ENCODE peak calls at places on chromosome 7, in four cellular contexts. One of them, this sample, is unnamed.

GRCh38 chr7:47622946-47623640 is 41.2 kb upstream of the TNS3 start:
- DNase-seq in EH: peak
- DNase-seq in stimulated activated CD4-positive, alpha-beta T cell treated with anti-CD3 and anti-CD28 coated beads, Interleukin-1b, Interleukin-23, amount 100 ng/mL, for 4 hours: no peak
- DNase-seq in MV-4-11: no peak
- DNase-seq in this sample: no peak

GRCh38 chr7:70782729-70783290 is 349.1 kb upstream of the GALNT17 start:
- DNase-seq in EH: no peak
- DNase-seq in stimulated activated CD4-positive, alpha-beta T cell treated with anti-CD3 and anti-CD28 coated beads, Interleukin-1b, Interleukin-23, amount 100 ng/mL, for 4 hours: no peak
- DNase-seq in MV-4-11: no peak
- DNase-seq in this sample: no peak

GRCh38 chr7:140212100-140212881 is 35.5 kb upstream of the KDM7A start:
- DNase-seq in EH: no peak
- DNase-seq in stimulated activated CD4-positive, alpha-beta T cell treated with anti-CD3 and anti-CD28 coated beads, Interleukin-1b, Interleukin-23, amount 100 ng/mL, for 4 hours: no peak
- DNase-seq in MV-4-11: no peak
- DNase-seq in this sample: no peak

GRCh38 chr7:76278540-76278939 is 23.9 kb upstream of the HSPB1 start:
- DNase-seq in EH: peak
- DNase-seq in stimulated activated CD4-positive, alpha-beta T cell treated with anti-CD3 and anti-CD28 coated beads, Interleukin-1b, Interleukin-23, amount 100 ng/mL, for 4 hours: no peak
- DNase-seq in MV-4-11: no peak
- DNase-seq in this sample: no peak

GRCh38 chr7:96723622-96724021 is 14.0 kb upstream of the SEM1 start:
- DNase-seq in EH: no peak
- DNase-seq in stimulated activated CD4-positive, alpha-beta T cell treated with anti-CD3 and anti-CD28 coated beads, Interleukin-1b, Interleukin-23, amount 100 ng/mL, for 4 hours: no peak
- DNase-seq in MV-4-11: no peak
- DNase-seq in this sample: no peak

GRCh38 chr7:53383131-53383530 is 347.7 kb downstream of the POM121L12 start:
- DNase-seq in EH: no peak
- DNase-seq in stimulated activated CD4-positive, alpha-beta T cell treated with anti-CD3 and anti-CD28 coated beads, Interleukin-1b, Interleukin-23, amount 100 ng/mL, for 4 hours: no peak
- DNase-seq in MV-4-11: no peak
- DNase-seq in this sample: no peak

GRCh38 chr7:107703872-107704271 is 40.1 kb upstream of the CBLL1 start:
- DNase-seq in EH: no peak
- DNase-seq in stimulated activated CD4-positive, alpha-beta T cell treated with anti-CD3 and anti-CD28 coated beads, Interleukin-1b, Interleukin-23, amount 100 ng/mL, for 4 hours: no peak
- DNase-seq in MV-4-11: no peak
- DNase-seq in this sample: no peak

GRCh38 chr7:150875791-150876190 is 23.5 kb downstream of the AOC1 start:
- DNase-seq in EH: no peak
- DNase-seq in stimulated activated CD4-positive, alpha-beta T cell treated with anti-CD3 and anti-CD28 coated beads, Interleukin-1b, Interleukin-23, amount 100 ng/mL, for 4 hours: no peak
- DNase-seq in MV-4-11: peak
- DNase-seq in this sample: no peak

GRCh38 chr7:1533569-1534329 is 3.2 kb downstream of the MAFK start:
- DNase-seq in EH: peak
- DNase-seq in stimulated activated CD4-positive, alpha-beta T cell treated with anti-CD3 and anti-CD28 coated beads, Interleukin-1b, Interleukin-23, amount 100 ng/mL, for 4 hours: no peak
- DNase-seq in MV-4-11: peak
- DNase-seq in this sample: no peak

GRCh38 chr7:142796501-142797341 is 26.0 kb downstream of the PRSS2 start:
- DNase-seq in EH: no peak
- DNase-seq in stimulated activated CD4-positive, alpha-beta T cell treated with anti-CD3 and anti-CD28 coated beads, Interleukin-1b, Interleukin-23, amount 100 ng/mL, for 4 hours: no peak
- DNase-seq in MV-4-11: no peak
- DNase-seq in this sample: no peak

GRCh38 chr7:122521767-122522166 is 177.2 kb downstream of the RNF133 start:
- DNase-seq in EH: no peak
- DNase-seq in stimulated activated CD4-positive, alpha-beta T cell treated with anti-CD3 and anti-CD28 coated beads, Interleukin-1b, Interleukin-23, amount 100 ng/mL, for 4 hours: no peak
- DNase-seq in MV-4-11: no peak
- DNase-seq in this sample: no peak

GRCh38 chr7:16891338-16891737 is 9.6 kb upstream of the AGR3 start:
- DNase-seq in EH: peak
- DNase-seq in stimulated activated CD4-positive, alpha-beta T cell treated with anti-CD3 and anti-CD28 coated beads, Interleukin-1b, Interleukin-23, amount 100 ng/mL, for 4 hours: peak
- DNase-seq in MV-4-11: peak
- DNase-seq in this sample: peak